ENCODE peak calls at places on chromosomes 7 and 10, in six cellular contexts. W is spleen, D is lower lobe of right lung, G is lung, E is fibroblast of pulmonary artery, M is H9. U is an unnamed sample.

GRCh38 chr7:29343379-29343778 is 148.8 kb downstream of the CHN2 start:
- DNase-seq in M (no peak), W (no peak), G (no peak), E (no peak), D (no peak), U (no peak)

GRCh38 chr10:131131726-131132561 is 179.6 kb downstream of the TCERG1L start:
- DNase-seq in E (no peak), G (no peak), M (no peak), D (peak; percentile 25), W (peak; percentile 77), U (no peak)

GRCh38 chr10:31897506-31897905 is 31.1 kb downstream of the ARHGAP12 start:
- DNase-seq in W (no peak), M (no peak), D (no peak), G (no peak), E (peak; percentile 34), U (no peak)

GRCh38 chr10:44022203-44022602 is 362.7 kb downstream of the CXCL12 start:
- DNase-seq in G (no peak), E (no peak), D (no peak), M (no peak), W (no peak), U (no peak)

GRCh38 chr7:116259156-116259555 is 48.8 kb downstream of the TES start:
- DNase-seq in G (no peak), M (no peak), D (no peak), E (peak; percentile 25), W (no peak), U (peak; percentile 27)

GRCh38 chr10:119139464-119140067 is 25.9 kb downstream of the SFXN4 start:
- DNase-seq in W (peak; percentile 88), M (peak; percentile 59), D (peak; percentile 52), E (peak; percentile 35), G (peak; percentile 30), U (peak; percentile 37)

GRCh38 chr7:102055181-102055976 is 231.3 kb upstream of the SH2B2 start:
- DNase-seq in W (no peak), E (no peak), M (no peak), D (no peak), G (no peak), U (no peak)

GRCh38 chr10:69845574-69846251 is 44.0 kb downstream of the COL13A1 start:
- DNase-seq in G (no peak), E (peak; percentile 57), D (no peak), M (no peak), W (peak; percentile 82), U (peak; percentile 70)

GRCh38 chr10:74329873-74330272 is 178.9 kb downstream of the ADK start:
- DNase-seq in M (no peak), W (no peak), E (peak; percentile 57), D (no peak), G (no peak), U (no peak)

GRCh38 chr7:75996476-75996875 is 2.1 kb upstream of the TMEM120A start:
- DNase-seq in M (no peak), D (no peak), E (no peak), G (no peak), W (peak; percentile 39), U (no peak)

GRCh38 chr7:36527549-36527913 is 137.9 kb downstream of the ANLN start:
- DNase-seq in D (no peak), W (no peak), E (no peak), G (no peak), M (no peak), U (no peak)

GRCh38 chr10:60167056-60167455 is 222.6 kb downstream of the ANK3 start:
- DNase-seq in G (no peak), M (no peak), D (no peak), W (no peak), E (no peak), U (no peak)

GRCh38 chr10:34094146-34094696 is 720.9 kb downstream of the PARD3 start:
- DNase-seq in W (no peak), D (no peak), G (peak; percentile 16), M (no peak), E (no peak), U (no peak)

GRCh38 chr7:81267508-81267907 is 348.7 kb upstream of the SEMA3C start:
- DNase-seq in M (no peak), W (no peak), E (peak; percentile 75), D (no peak), G (no peak), U (peak; percentile 93)

GRCh38 chr7:47447621-47448349 is 134.1 kb downstream of the TNS3 start:
- DNase-seq in W (no peak), D (no peak), E (no peak), M (no peak), G (no peak), U (no peak)

GRCh38 chr7:27901028-27901760 is 161.2 kb downstream of the TAX1BP1 start:
- DNase-seq in W (no peak), D (no peak), G (no peak), E (peak; percentile 54), M (no peak), U (peak; percentile 76)

GRCh38 chr10:70885931-70886903 is 2.1 kb downstream of the PCBD1 start:
- DNase-seq in G (no peak), M (no peak), D (no peak), W (no peak), E (no peak), U (no peak)

GRCh38 chr10:128040681-128041080 is 85.5 kb downstream of the MKI67 start:
- DNase-seq in E (no peak), M (no peak), W (peak; percentile 73), D (no peak), G (no peak), U (no peak)

GRCh38 chr7:157136372-157136771 is 2.4 kb upstream of the UBE3C start:
- DNase-seq in E (peak; percentile 94), M (no peak), G (no peak), W (no peak), D (no peak), U (peak; percentile 96)

GRCh38 chr10:6920072-6921019 is 340.3 kb upstream of the PRKCQ start:
- DNase-seq in D (peak; percentile 91), W (peak; percentile 94), E (peak; percentile 60), M (peak; percentile 84), G (peak; percentile 72), U (peak; percentile 12)

GRCh38 chr7:141671705-141672496 is 30.1 kb downstream of the DENND11 start:
- DNase-seq in D (no peak), G (no peak), E (peak; percentile 14), W (no peak), M (no peak), U (peak; percentile 35)

GRCh38 chr10:110919349-110919931 is at the start of gene SHOC2:
- DNase-seq in E (no peak), M (peak; percentile 100), D (peak; percentile 100), G (peak; percentile 99), W (peak; percentile 100), U (no peak)

GRCh38 chr10:3365630-3366029 is 193.0 kb upstream of the PITRM1 start:
- DNase-seq in G (no peak), D (no peak), M (no peak), W (no peak), E (no peak), U (no peak)

GRCh38 chr10:29332061-29332760 is 43.3 kb downstream of the LYZL1 start:
- DNase-seq in M (no peak), G (no peak), D (no peak), W (no peak), E (no peak), U (no peak)

DNA sequence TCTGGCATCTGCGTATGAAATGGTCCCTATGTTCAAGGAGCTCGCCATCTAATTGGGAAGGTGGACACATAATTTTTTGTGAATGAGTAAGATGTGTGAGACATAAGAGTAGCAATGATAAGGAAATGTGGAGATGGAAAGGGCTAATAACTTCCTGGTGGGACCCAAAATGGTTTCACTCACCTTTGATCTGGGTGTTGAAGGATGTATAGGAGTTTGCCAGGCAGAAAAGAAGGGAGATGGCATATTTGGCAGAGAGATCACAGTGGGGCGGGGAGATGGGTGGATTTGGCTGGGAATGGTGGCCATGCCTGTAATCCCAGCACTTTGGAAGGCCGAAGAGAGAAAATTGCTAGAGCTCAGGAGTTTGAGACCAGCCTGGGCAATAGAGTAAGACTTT is 4.5 kb downstream of the POP7 start:
- DNase-seq in M (no peak), E (no peak), G (no peak), W (no peak), D (no peak), U (no peak)
- TF ChIP-seq CTCF in M (no peak), E (no peak), G (no peak), W (no peak), D (no peak), U (no peak)

GRCh38 chr10:97101166-97101940 is 84.4 kb downstream of the SLIT1 start:
- DNase-seq in W (no peak), M (no peak), G (no peak), E (no peak), D (no peak), U (no peak)
- TF ChIP-seq CTCF in W (no peak), M (peak; percentile 44), G (no peak), E (no peak), D (no peak), U (no peak)

GRCh38 chr7:70434376-70434775 is 697.6 kb upstream of the GALNT17 start:
- DNase-seq in G (no peak), M (no peak), D (no peak), E (no peak), W (no peak), U (no peak)
- TF ChIP-seq CTCF in G (no peak), M (peak; percentile 32), D (no peak), E (no peak), W (no peak), U (no peak)

DNA sequence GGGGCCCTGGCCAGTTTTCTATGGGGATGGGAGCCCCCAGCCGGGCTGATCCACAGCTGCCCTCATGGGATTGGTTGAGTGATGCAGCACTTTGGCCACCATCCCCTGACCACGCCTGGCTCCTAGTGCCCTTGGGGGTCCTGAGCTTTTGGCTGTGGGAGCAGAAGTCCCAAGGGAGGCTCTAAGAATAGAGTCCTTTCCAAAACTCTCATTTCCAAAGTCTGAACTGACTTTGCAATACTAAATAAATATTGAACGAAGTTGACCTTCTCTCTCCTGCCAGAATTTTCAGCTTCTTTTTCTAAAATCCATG is 62.6 kb upstream of the IGFBP3 start:
- DNase-seq in G (no peak), M (no peak), E (no peak), D (no peak), W (no peak), U (no peak)
- TF ChIP-seq CTCF in G (no peak), M (no peak), E (no peak), D (no peak), W (no peak), U (no peak)

DNA sequence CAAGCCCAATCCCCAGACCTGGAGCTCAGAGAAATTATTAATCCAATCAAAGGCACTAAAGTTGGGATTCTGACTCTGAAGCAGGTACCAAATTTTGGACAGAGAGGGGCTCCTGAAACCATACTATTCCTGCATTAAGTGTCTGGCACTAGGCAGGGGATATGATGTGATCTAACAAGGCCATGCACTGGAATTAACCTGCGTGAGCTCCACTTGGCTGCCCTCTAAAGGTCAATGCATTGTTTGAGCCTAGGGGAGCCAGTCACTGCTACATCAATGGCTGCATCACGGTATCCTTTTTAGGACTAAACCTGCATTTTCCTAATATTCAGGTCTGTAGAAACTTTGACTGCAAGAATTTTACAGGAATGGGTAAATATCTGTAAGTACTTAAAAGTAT is 42.1 kb downstream of the ST8SIA6 start:
- DNase-seq in D (no peak), E (no peak), M (peak; percentile 55), W (no peak), G (no peak), U (no peak)
- TF ChIP-seq CTCF in D (no peak), E (no peak), M (peak; percentile 58), W (no peak), G (no peak), U (no peak)

GRCh38 chr10:98388086-98388655 is 26.8 kb downstream of the PYROXD2 start:
- DNase-seq in W (no peak), G (no peak), D (no peak), E (no peak), M (peak; percentile 68), U (no peak)
- TF ChIP-seq CTCF in W (no peak), G (no peak), D (no peak), E (no peak), M (peak; percentile 37), U (no peak)